ENCODE peak calls at places on chromosomes 3 and 15, in seven cellular contexts. K is fibroblast of mammary gland, U is endothelial cell, S is NAMALWA, T is astrocyte of the cerebellum, Z is Daoy, N is COR-L47. A is an unnamed sample.

GRCh38 chr15:63466378-63467192 is 37.8 kb upstream of the USP3 start:
- DNase-seq in S (peak), Z (peak), K (peak), N (peak), T (no peak), U (peak), A (no peak)

GRCh38 chr3:24088782-24089181 is 143.7 kb downstream of the NR1D2 start:
- DNase-seq in Z (no peak), K (peak), N (no peak), U (no peak), T (no peak), S (peak), A (no peak)

GRCh38 chr3:95615592-95616310 is 1198.6 kb upstream of the EPHA6 start:
- DNase-seq in N (no peak), S (no peak), T (no peak), Z (no peak), U (no peak), K (no peak), A (no peak)

GRCh38 chr15:52567886-52568568 is 803 bp downstream of the ARPP19 start:
- DNase-seq in S (peak), N (peak), T (no peak), Z (peak), U (no peak), K (peak), A (no peak)

GRCh38 chr15:76802411-76802810 is 102.7 kb downstream of the SCAPER start:
- DNase-seq in T (no peak), U (no peak), N (no peak), S (no peak), K (no peak), Z (no peak), A (no peak)

GRCh38 chr3:30319713-30320112 is 286.7 kb upstream of the TGFBR2 start:
- DNase-seq in Z (peak), U (peak), S (peak), N (peak), K (peak), T (no peak), A (no peak)

GRCh38 chr3:72111265-72111972 is 326.5 kb upstream of the PROK2 start:
- DNase-seq in N (no peak), Z (no peak), K (no peak), S (no peak), T (no peak), U (no peak), A (no peak)

GRCh38 chr3:146555311-146555710 is 10.9 kb upstream of the PLSCR1 start:
- DNase-seq in N (no peak), S (no peak), T (no peak), U (no peak), K (no peak), Z (no peak), A (no peak)

GRCh38 chr3:12182687-12183441 is 24.2 kb upstream of the TIMP4 start:
- DNase-seq in T (no peak), K (no peak), U (no peak), Z (no peak), S (no peak), N (no peak), A (no peak)

A was measured in glutamatergic neuron.